ENCODE peak calls at places on chromosomes 3 and 15, in nine cellular contexts. U, O, I, S, Z, N, P, R and B are unnamed samples.

GRCh38 chr3:52311567-52312119 is 4.5 kb upstream of the DNAH1 start:
- DNase-seq in N (no peak), S (no peak), O (no peak), R (no peak), I (no peak), Z (no peak), U (no peak), P (no peak), B (no peak)

GRCh38 chr3:127175272-127175671 is 17.7 kb upstream of the PRR23E start:
- DNase-seq in N (no peak), R (no peak), O (no peak), I (peak; percentile 45), S (no peak), P (no peak), U (no peak), Z (no peak), B (no peak)

GRCh38 chr3:159534496-159534895 is 454.1 kb upstream of the IL12A start:
- DNase-seq in S (no peak), U (no peak), O (no peak), Z (no peak), I (no peak), R (no peak), P (no peak), N (no peak), B (no peak)

GRCh38 chr15:87224409-87224808 is 1032.1 kb downstream of the NTRK3 start:
- DNase-seq in U (no peak), N (no peak), I (no peak), R (no peak), S (no peak), P (no peak), Z (peak; percentile 23), O (no peak), B (no peak)

GRCh38 chr15:71060983-71061382 is 54.3 kb upstream of the THSD4 start:
- DNase-seq in P (no peak), S (no peak), I (no peak), Z (no peak), O (no peak), U (no peak), N (no peak), R (no peak), B (no peak)

GRCh38 chr15:68492855-68493254 is 60.9 kb upstream of the ITGA11 start:
- DNase-seq in Z (no peak), P (no peak), R (no peak), U (no peak), I (no peak), O (no peak), S (peak; percentile 53), N (no peak), B (no peak)

GRCh38 chr3:159854500-159855124 is 134.0 kb upstream of the IL12A start:
- DNase-seq in P (peak; percentile 9), I (no peak), R (no peak), U (no peak), O (peak; percentile 90), N (no peak), S (peak; percentile 69), Z (peak; percentile 80), B (no peak)

GRCh38 chr15:42784705-42785104 is 47.8 kb upstream of the CDAN1 start:
- DNase-seq in R (no peak), N (no peak), I (no peak), S (no peak), O (no peak), Z (no peak), U (no peak), P (no peak), B (no peak)

GRCh38 chr15:88541709-88542341 is 4.7 kb downstream of the DET1 start:
- DNase-seq in P (no peak), U (no peak), Z (no peak), O (no peak), I (no peak), S (no peak), R (no peak), N (no peak), B (no peak)

GRCh38 chr15:56733131-56734012 is at the start of gene ZNF280D:
- DNase-seq in N (peak; percentile 60), U (peak; percentile 89), Z (peak; percentile 67), S (peak; percentile 74), P (peak; percentile 79), I (peak; percentile 82), R (peak; percentile 90), O (peak; percentile 79), B (peak; percentile 97)

GRCh38 chr15:83695246-83695645 is 41.3 kb downstream of the ADAMTSL3 start:
- DNase-seq in U (no peak), P (no peak), O (no peak), S (no peak), I (no peak), Z (no peak), R (no peak), N (no peak), B (no peak)

GRCh38 chr3:46934508-46935167 is 41.9 kb downstream of the CCDC12 start:
- DNase-seq in P (no peak), Z (no peak), I (no peak), N (no peak), U (no peak), S (peak; percentile 17), R (no peak), O (no peak), B (peak; percentile 80)

GRCh38 chr3:124787490-124788195 is 57.4 kb downstream of the UMPS start:
- DNase-seq in I (no peak), U (no peak), P (no peak), R (no peak), O (no peak), S (no peak), Z (no peak), N (no peak), B (peak; percentile 69)

GRCh38 chr3:116445291-116445841 is at the start of gene LSAMP:
- DNase-seq in O (no peak), R (no peak), P (no peak), I (peak; percentile 83), Z (no peak), N (no peak), U (peak; percentile 62), S (no peak), B (peak; percentile 63)

GRCh38 chr15:88511161-88511560 is 35.3 kb downstream of the DET1 start:
- DNase-seq in O (no peak), Z (no peak), N (no peak), U (no peak), P (no peak), I (no peak), S (no peak), R (no peak), B (no peak)

GRCh38 chr3:153051427-153052095 is 110.5 kb upstream of the RAP2B start:
- DNase-seq in U (no peak), S (peak; percentile 76), N (no peak), R (no peak), O (peak; percentile 93), I (no peak), P (peak; percentile 30), Z (peak; percentile 47), B (no peak)

GRCh38 chr3:87873136-87873535 is 185.7 kb downstream of the CGGBP1 start:
- DNase-seq in U (no peak), S (no peak), R (no peak), O (no peak), I (no peak), N (no peak), Z (peak; percentile 49), P (no peak), B (no peak)

GRCh38 chr3:53236112-53236841 is 19.5 kb downstream of the TKT start:
- DNase-seq in U (peak; percentile 66), S (peak; percentile 95), P (peak; percentile 83), R (no peak), N (no peak), Z (peak; percentile 64), O (peak; percentile 76), I (peak; percentile 60), B (peak; percentile 92)

GRCh38 chr15:32148833-32149555 is 118.7 kb downstream of the CHRNA7 start:
- DNase-seq in Z (no peak), R (no peak), U (no peak), S (no peak), N (no peak), I (no peak), O (no peak), P (no peak), B (no peak)

GRCh38 chr3:187889601-187890404 is 144.5 kb upstream of the BCL6 start:
- DNase-seq in S (peak; percentile 11), N (no peak), U (no peak), I (no peak), Z (no peak), O (no peak), R (peak; percentile 14), P (peak; percentile 13), B (no peak)

GRCh38 chr3:58839187-58839586 is 172.6 kb upstream of the FAM3D start:
- DNase-seq in I (no peak), Z (no peak), S (no peak), P (no peak), U (no peak), R (no peak), N (no peak), O (no peak), B (no peak)

GRCh38 chr3:8336456-8336855 is 165.2 kb upstream of the LMCD1 start:
- DNase-seq in Z (no peak), S (no peak), U (no peak), O (no peak), R (no peak), I (no peak), N (no peak), P (peak; percentile 3), B (no peak)

GRCh38 chr3:190911382-190911781 is 48.9 kb upstream of the GMNC start:
- DNase-seq in N (no peak), U (no peak), S (no peak), R (no peak), Z (no peak), P (no peak), O (no peak), I (no peak), B (no peak)

GRCh38 chr3:139123377-139124095 is 78.8 kb upstream of the PRR23C start:
- DNase-seq in S (no peak), U (peak; percentile 14), N (no peak), Z (no peak), P (no peak), R (no peak), I (no peak), O (no peak), B (no peak)

GRCh38 chr15:71245588-71245987 is 130.3 kb downstream of the THSD4 start:
- DNase-seq in Z (no peak), P (no peak), S (no peak), N (no peak), I (no peak), R (no peak), U (no peak), O (no peak), B (no peak)

GRCh38 chr3:54122046-54122801 is at the start of gene CACNA2D3:
- DNase-seq in S (no peak), I (no peak), R (peak; percentile 62), O (peak; percentile 22), U (no peak), Z (no peak), N (no peak), P (peak; percentile 56), B (no peak)

GRCh38 chr3:188259611-188260010 is 105.7 kb downstream of the LPP start:
- DNase-seq in U (no peak), I (no peak), P (no peak), N (no peak), S (no peak), Z (no peak), O (no peak), R (no peak), B (no peak)

GRCh38 chr3:123330441-123330991 is 118.4 kb downstream of the ADCY5 start:
- DNase-seq in U (no peak), I (peak; percentile 39), P (no peak), N (no peak), S (no peak), O (no peak), Z (no peak), R (no peak), B (peak; percentile 79)